ENCODE peak calls at places on chromosomes 1 and 21, in ten cellular contexts. J, L, F, T, A, B, W, O, K and V are unnamed samples.
A peak's percentile ranks its signal among the peaks of the same experiment; 100 is the strongest.

GRCh38 chr1:88892146-88892877 is 945 bp upstream of the GTF2B start:
- DNase-seq in J (no peak), L (no peak), F (no peak), T (no peak), A (no peak), B (peak; percentile 20), W (peak; percentile 52), O (no peak), K (no peak), V (no peak)

GRCh38 chr1:15206418-15207030 is 40.5 kb upstream of the FHAD1 start:
- DNase-seq in J (no peak), L (no peak), F (no peak), T (no peak), A (no peak), B (peak; percentile 18), W (no peak), O (no peak), K (peak; percentile 23), V (no peak)

GRCh38 chr1:37704966-37705365 is 12.7 kb downstream of the CDCA8 start:
- DNase-seq in J (no peak), L (no peak), F (no peak), T (no peak), A (no peak), B (no peak), W (no peak), O (no peak), K (no peak), V (no peak)

GRCh38 chr1:90104941-90105593 is 110.2 kb downstream of the ZNF326 start:
- DNase-seq in J (no peak), L (no peak), F (no peak), T (no peak), A (no peak), B (no peak), W (no peak), O (no peak), K (no peak), V (no peak)

GRCh38 chr21:41128981-41129380 is 39.0 kb upstream of the BACE2 start:
- DNase-seq in J (no peak), L (no peak), F (no peak), T (no peak), A (no peak), B (no peak), W (no peak), O (no peak), K (no peak), V (no peak)

GRCh38 chr1:182185822-182186756 is 124.6 kb upstream of the ZNF648 start:
- DNase-seq in J (no peak), L (no peak), F (no peak), T (no peak), A (no peak), B (peak; percentile 13), W (no peak), O (no peak), K (no peak), V (no peak)

GRCh38 chr1:72557446-72558049 is 275.2 kb upstream of the NEGR1 start:
- DNase-seq in J (peak; percentile 9), L (no peak), F (no peak), T (no peak), A (no peak), B (peak; percentile 2), W (peak; percentile 57), O (no peak), K (no peak), V (no peak)

GRCh38 chr1:43039228-43040055 is 80.8 kb upstream of the SLC2A1 start:
- DNase-seq in J (no peak), L (no peak), F (no peak), T (no peak), A (no peak), B (no peak), W (no peak), O (no peak), K (no peak), V (no peak)

GRCh38 chr1:219798283-219799030 is 129.9 kb downstream of the SLC30A10 start:
- DNase-seq in J (no peak), L (no peak), F (no peak), T (no peak), A (no peak), B (no peak), W (peak; percentile 63), O (no peak), K (no peak), V (no peak)

GRCh38 chr1:44842763-44843655 is at the start of gene PTCH2:
- DNase-seq in J (peak; percentile 96), L (peak; percentile 29), F (peak; percentile 74), T (no peak), A (peak; percentile 64), B (peak; percentile 28), W (peak; percentile 67), O (peak; percentile 86), K (peak; percentile 94), V (no peak)

GRCh38 chr1:25573961-25574360 is 30.6 kb downstream of the LDLRAP1 start:
- DNase-seq in J (no peak), L (no peak), F (no peak), T (no peak), A (no peak), B (no peak), W (no peak), O (no peak), K (no peak), V (no peak)

GRCh38 chr1:48810740-48811139 is 34.0 kb upstream of the BEND5 start:
- DNase-seq in J (no peak), L (no peak), F (no peak), T (no peak), A (no peak), B (no peak), W (no peak), O (no peak), K (no peak), V (no peak)

GRCh38 chr1:17819129-17819802 is 64.1 kb downstream of the ACTL8 start:
- DNase-seq in J (no peak), L (no peak), F (peak; percentile 57), T (no peak), A (no peak), B (no peak), W (no peak), O (no peak), K (no peak), V (no peak)

GRCh38 chr1:1058088-1058905 is 15.8 kb downstream of the RNF223 start:
- DNase-seq in J (no peak), L (no peak), F (no peak), T (no peak), A (no peak), B (no peak), W (no peak), O (no peak), K (no peak), V (no peak)
- H3K4me3 ChIP-seq in J (no peak overlapping the region), L (no peak overlapping the region), F (peak overlapping the region; percentile 72), T (peak overlapping the region; percentile 78), A (no peak overlapping the region), B (no peak overlapping the region), W (no peak overlapping the region), O (no peak overlapping the region), K (no peak overlapping the region), V (peak overlapping the region; percentile 48)

DNA sequence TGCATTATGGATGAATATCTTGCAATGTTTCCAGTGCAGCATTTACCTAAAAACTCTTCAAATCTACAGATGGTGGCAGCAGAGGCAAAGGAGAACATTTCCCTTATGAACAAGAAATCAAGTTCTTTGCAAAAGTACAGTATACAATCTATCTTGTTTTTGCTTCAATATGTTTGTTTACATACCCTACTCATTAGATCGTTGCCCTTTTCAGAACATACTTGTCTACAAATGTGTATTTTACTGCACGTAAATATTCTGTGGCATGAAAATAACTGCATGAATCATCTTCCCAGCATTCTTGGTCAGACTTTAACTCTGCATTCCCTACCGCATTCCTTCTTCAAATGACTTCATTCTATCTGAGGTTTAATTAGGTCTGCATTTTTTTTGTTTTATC is 212.7 kb downstream of the ZP4 start:
- DNase-seq in J (no peak), L (no peak), F (no peak), T (no peak), A (no peak), B (peak; percentile 11), W (peak; percentile 57), O (no peak), K (no peak), V (no peak)
- TF ChIP-seq CTCF in J (peak; percentile 33), L (peak; percentile 67), F (no peak), T (no peak), A (no peak), B (no peak), W (peak; percentile 13), O (no peak), K (no peak), V (no peak)

GRCh38 chr1:7705048-7705907 is 65.8 kb upstream of the VAMP3 start:
- DNase-seq in J (no peak), L (peak; percentile 21), F (peak; percentile 57), T (no peak), A (peak; percentile 27), B (no peak), W (no peak), O (peak; percentile 65), K (peak; percentile 46), V (no peak)
- H3K4me3 ChIP-seq in J (peak overlapping the region; percentile 28), L (peak overlapping the region; percentile 58), F (peak overlapping the region; percentile 75), T (peak overlapping the region; percentile 71), A (peak overlapping the region; percentile 64), B (no peak overlapping the region), W (peak overlapping the region; percentile 30), O (peak overlapping the region; percentile 46), K (peak overlapping the region; percentile 44), V (peak overlapping the region; percentile 2)

GRCh38 chr1:153922076-153922837 is 515 bp downstream of the GATAD2B start:
- DNase-seq in J (no peak), L (peak; percentile 63), F (peak; percentile 43), T (no peak), A (peak; percentile 54), B (peak; percentile 86), W (no peak), O (peak; percentile 81), K (peak; percentile 75), V (no peak)
- TF ChIP-seq CTCF in J (no peak), L (no peak), F (peak; percentile 19), T (no peak), A (no peak), B (peak; percentile 14), W (no peak), O (no peak), K (no peak), V (peak; percentile 27)